ENCODE peak calls at places on chromosomes 4 and X, in four cellular contexts. I, D, P and N are unnamed samples.

GRCh38 chr4:176002007-176002623 is 63.5 kb upstream of the WDR17 start:
- DNase-seq in I (peak; percentile 37), P (peak; percentile 24), D (peak; percentile 78), N (peak; percentile 62)

GRCh38 chr4:71189471-71189870 is 149.3 kb upstream of the SLC4A4 start:
- DNase-seq in I (peak; percentile 86), D (no peak), P (no peak), N (no peak)

GRCh38 chr4:156773648-156774357 is 197.8 kb downstream of the PDGFC start:
- DNase-seq in P (no peak), I (no peak), D (no peak), N (no peak)

GRCh38 chrX:70025464-70025863 is 24.3 kb downstream of the AWAT2 start:
- DNase-seq in I (no peak), D (no peak), P (no peak), N (no peak)

GRCh38 chr4:118888666-118889312 is at the start of gene SYNPO2:
- DNase-seq in D (peak; percentile 85), P (peak; percentile 34), I (peak; percentile 80), N (peak; percentile 79)

GRCh38 chr4:183798249-183798920 is 106.7 kb upstream of the STOX2 start:
- DNase-seq in I (no peak), D (peak; percentile 44), P (peak; percentile 20), N (no peak)

GRCh38 chr4:181261279-181261678 is 981.9 kb upstream of the TENM3 start:
- DNase-seq in D (peak; percentile 50), P (no peak), I (no peak), N (no peak)

GRCh38 chr4:71184195-71184781 is 154.5 kb upstream of the SLC4A4 start:
- DNase-seq in D (peak; percentile 74), I (peak; percentile 71), P (peak; percentile 48), N (no peak)

GRCh38 chrX:9534686-9535085 is 69.8 kb downstream of the TBL1X start:
- DNase-seq in I (peak; percentile 75), D (no peak), P (no peak), N (no peak)

GRCh38 chrX:48584698-48585097 is 10.4 kb downstream of the RBM3 start:
- DNase-seq in P (no peak), D (no peak), I (no peak), N (no peak)

GRCh38 chrX:48590203-48591103 is 6.8 kb upstream of the WDR13 start:
- DNase-seq in D (no peak), P (no peak), I (peak; percentile 50), N (no peak)

GRCh38 chrX:48592971-48593370 is 4.3 kb upstream of the WDR13 start:
- DNase-seq in P (no peak), D (no peak), I (no peak), N (no peak)

DNA sequence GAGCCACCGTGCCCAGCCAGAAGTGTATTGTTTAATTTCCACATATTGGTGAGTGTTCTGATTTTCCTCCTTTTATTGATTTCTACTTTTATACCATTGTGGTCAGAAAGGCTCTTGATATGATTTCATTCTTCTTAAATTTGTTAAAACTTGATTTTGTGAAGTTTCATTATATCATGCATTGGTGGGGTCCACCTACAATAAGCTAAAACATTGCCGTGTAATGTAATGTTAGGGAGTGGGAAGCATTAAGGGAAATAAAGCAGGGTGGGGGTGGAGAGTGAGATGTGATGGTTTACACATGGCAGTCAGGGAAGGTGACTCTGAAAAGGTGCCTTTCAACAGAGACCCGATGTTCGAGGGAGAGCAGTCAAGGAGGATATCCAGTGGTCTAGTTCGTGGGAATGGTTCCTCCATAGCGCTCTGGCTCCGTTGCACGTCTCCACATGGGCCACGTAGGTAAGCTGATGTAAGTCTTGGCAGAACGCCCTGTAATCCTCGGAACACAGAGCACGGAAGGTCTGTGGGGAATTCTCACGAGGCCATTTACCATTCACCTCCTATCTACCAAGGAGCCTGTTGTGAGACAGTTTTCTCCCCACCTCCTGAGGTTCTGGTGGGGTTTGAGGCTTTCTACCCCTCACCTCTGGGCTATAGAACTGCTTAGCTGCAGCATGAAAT is 7.7 kb upstream of the WDR13 start:
- DNase-seq in D (no peak), P (peak; percentile 75), I (no peak), N (no peak)
- H3K4me3 ChIP-seq in D (no peak overlapping the region), P (no peak overlapping the region), I (no peak overlapping the region), N (no peak overlapping the region)

DNA sequence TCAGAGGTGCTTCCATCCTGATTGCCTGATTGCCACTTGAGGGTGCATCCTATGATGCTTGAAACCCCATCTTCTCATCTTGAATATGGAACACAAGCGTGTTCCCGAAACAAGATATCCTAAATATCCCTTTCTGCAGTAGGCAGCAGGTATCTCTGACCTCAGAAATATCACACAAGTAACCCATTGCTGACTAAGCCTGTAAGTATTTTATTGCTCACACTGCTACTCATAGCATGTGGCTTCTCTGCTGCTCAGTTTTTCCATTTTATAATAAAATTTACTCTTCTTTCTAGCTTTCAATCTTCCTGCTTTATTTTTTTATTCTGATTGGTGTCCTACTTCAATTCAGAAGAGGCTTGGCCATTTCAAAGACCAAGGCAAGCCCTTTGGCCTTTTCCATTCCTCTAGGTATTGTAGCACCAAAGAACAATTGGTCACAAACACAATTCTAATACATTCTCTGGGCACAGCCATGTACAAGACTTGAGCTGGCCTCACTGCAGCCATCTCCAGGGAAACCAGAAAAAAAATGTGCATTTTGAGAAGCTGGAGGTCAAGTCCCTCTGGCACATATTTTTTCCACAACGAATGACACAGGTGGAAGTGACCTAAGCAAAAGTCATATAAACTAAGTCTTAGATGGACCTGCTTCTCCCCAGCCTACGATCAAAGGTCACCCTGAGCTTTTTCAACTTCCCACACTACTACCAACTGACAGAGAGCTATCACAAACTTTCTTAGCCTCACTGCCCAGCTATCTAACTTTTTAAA is 107.0 kb downstream of the OR13H1 start:
- DNase-seq in P (no peak), I (no peak), D (no peak), N (no peak)
- H3K27ac ChIP-seq in P (no peak overlapping the region), I (no peak overlapping the region), D (no peak overlapping the region), N (no peak overlapping the region)

GRCh38 chr4:33930497-33930896 is 2313.8 kb downstream of the ARAP2 start:
- DNase-seq in D (no peak), I (no peak), P (no peak), N (no peak)
- H3K9me3 ChIP-seq in D (no peaks in the 10 kb centered on the region), I (no peaks in the 10 kb centered on the region), P (no peaks in the 10 kb centered on the region), N (peaks cover 3% of the 10 kb centered on the region)

DNA sequence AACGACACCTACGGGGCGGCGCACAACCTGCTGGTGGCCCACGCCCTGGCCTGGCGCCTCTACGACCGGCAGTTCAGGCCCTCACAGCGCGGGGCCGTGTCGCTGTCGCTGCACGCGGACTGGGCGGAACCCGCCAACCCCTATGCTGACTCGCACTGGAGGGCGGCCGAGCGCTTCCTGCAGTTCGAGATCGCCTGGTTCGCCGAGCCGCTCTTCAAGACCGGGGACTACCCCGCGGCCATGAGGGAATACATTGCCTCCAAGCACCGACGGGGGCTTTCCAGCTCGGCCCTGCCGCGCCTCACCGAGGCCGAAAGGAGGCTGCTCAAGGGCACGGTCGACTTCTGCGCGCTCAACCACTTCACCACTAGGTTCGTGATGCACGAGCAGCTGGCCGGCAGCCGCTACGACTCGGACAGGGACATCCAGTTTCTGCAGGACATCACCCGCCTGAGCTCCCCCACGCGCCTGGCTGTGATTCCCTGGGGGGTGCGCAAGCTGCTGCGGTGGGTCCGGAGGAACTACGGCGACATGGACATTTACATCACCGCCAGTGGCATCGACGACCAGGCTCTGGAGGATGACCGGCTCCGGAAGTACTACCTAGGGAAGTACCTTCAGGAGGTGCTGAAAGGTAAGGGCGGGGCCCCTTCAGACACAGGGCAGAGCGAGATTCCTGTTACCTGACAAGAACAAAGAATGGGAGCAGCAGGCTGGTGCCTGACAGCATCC is 11.7 kb downstream of the RPL9 start:
- DNase-seq in P (peak; percentile 36), I (peak; percentile 80), D (peak; percentile 31), N (peak; percentile 75)
- H3K4me3 ChIP-seq in P (no peak overlapping the region), I (peak overlapping the region; percentile 37), D (no peak overlapping the region), N (peak overlapping the region; percentile 53)

GRCh38 chr4:152663203-152664066 is 16.4 kb downstream of the TMEM154 start:
- DNase-seq in I (peak; percentile 65), D (no peak), P (no peak), N (no peak)
- H3K27ac ChIP-seq in I (no peak overlapping the region), D (no peak overlapping the region), P (no peak overlapping the region), N (no peak overlapping the region)

GRCh38 chrX:81875800-81876199 is 673.9 kb downstream of the SH3BGRL start:
- DNase-seq in P (no peak), D (no peak), I (no peak), N (no peak)
- H3K9me3 ChIP-seq in P (no peaks in the 10 kb centered on the region), D (no peaks in the 10 kb centered on the region), I (peaks cover 27% of the 10 kb centered on the region), N (peaks cover 2% of the 10 kb centered on the region)

DNA sequence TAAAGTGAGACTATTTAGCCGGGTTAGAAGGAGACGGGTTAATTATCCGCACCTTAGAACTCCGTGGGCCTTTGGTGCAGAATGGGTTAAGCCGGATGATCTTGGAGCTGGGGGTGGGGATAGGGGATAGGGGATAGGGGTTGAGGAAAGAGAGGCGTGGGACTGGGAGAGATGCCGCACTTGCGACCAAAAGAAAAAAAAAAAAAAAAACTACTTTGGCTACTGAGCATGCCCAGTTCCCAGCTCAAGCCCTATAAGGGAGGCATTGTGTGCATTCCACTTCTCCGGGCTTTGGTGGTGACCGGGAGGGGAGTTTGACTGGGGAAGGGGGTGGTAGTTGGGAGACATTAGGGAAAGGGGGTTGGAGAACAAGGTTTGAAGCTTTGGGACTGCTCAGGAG is at the start of gene SLITRK4:
- DNase-seq in I (peak; percentile 73), D (peak; percentile 73), P (peak; percentile 20), N (no peak)
- H3K4me3 ChIP-seq in I (peak within 1 kb of the TSS; percentile 64), D (peak within 1 kb of the TSS; percentile 55), P (no peak within 1 kb of the TSS), N (peak within 1 kb of the TSS; percentile 64)

GRCh38 chrX:71542411-71542810 is 9.5 kb downstream of the OGT start:
- DNase-seq in I (peak; percentile 43), P (no peak), D (no peak), N (no peak)
- H3K27ac ChIP-seq in I (no peak overlapping the region), P (no peak overlapping the region), D (no peak overlapping the region), N (peak overlapping the region; percentile 61)

GRCh38 chrX:20322887-20323286 is 56.2 kb upstream of the RPS6KA3 start:
- DNase-seq in D (no peak), P (no peak), I (no peak), N (no peak)

GRCh38 chrX:20320461-20321159 is 53.9 kb upstream of the RPS6KA3 start:
- DNase-seq in I (no peak), P (no peak), D (no peak), N (no peak)

GRCh38 chrX:20315140-20315539 is 48.4 kb upstream of the RPS6KA3 start:
- DNase-seq in D (no peak), P (no peak), I (no peak), N (no peak)

GRCh38 chrX:20317873-20318272 is 51.2 kb upstream of the RPS6KA3 start:
- DNase-seq in D (no peak), P (peak; percentile 18), I (no peak), N (no peak)

GRCh38 chrX:20319054-20319453 is 52.3 kb upstream of the RPS6KA3 start:
- DNase-seq in D (no peak), P (no peak), I (no peak), N (no peak)
- H3K9me3 ChIP-seq in D (no peaks in the 10 kb centered on the region), P (no peaks in the 10 kb centered on the region), I (no peaks in the 10 kb centered on the region), N (no peaks in the 10 kb centered on the region)